ENCODE peak calls at places on chromosomes 2 and 18, in ten cellular contexts. C is suprapubic skin, Q is A549, Y is heart left ventricle, J is ovary, B is stomach, M is lower lobe of right lung, V is neural progenitor cell, O is psoas muscle, E is thoracic aorta. A is an unnamed sample. For H3K9me3, the result is how much of the 10 kb centered on the place peaks cover.

GRCh38 chr2:126915903-126916302 is 17.2 kb downstream of the TEX51 start:
- DNase-seq in C (no peak), Q (no peak), Y (no peak), J (no peak), B (no peak), M (no peak), V (no peak), O (no peak), E (no peak), A (no peak)

GRCh38 chr2:169189123-169189522 is 119.8 kb downstream of the DHRS9 start:
- DNase-seq in C (no peak), Q (no peak), Y (no peak), J (no peak), B (no peak), M (no peak), V (no peak), O (no peak), E (no peak), A (no peak)

GRCh38 chr2:20093263-20094141 is 42.1 kb upstream of the LAPTM4A start:
- DNase-seq in C (no peak), Q (peak), Y (peak), J (peak), B (peak), M (no peak), V (peak), O (peak), E (no peak), A (peak)

GRCh38 chr2:173708757-173709156 is 256.4 kb downstream of the SP3 start:
- DNase-seq in C (no peak), Q (no peak), Y (no peak), J (no peak), B (no peak), M (no peak), V (no peak), O (no peak), E (no peak), A (no peak)

GRCh38 chr2:166106431-166107015 is 21.3 kb downstream of the SCN1A start:
- DNase-seq in C (no peak), Q (no peak), Y (no peak), J (no peak), B (no peak), M (no peak), V (peak), O (peak), E (no peak), A (peak)

GRCh38 chr2:95385570-95385984 is 16.9 kb upstream of the FAHD2A start:
- DNase-seq in C (no peak), Q (no peak), Y (no peak), J (peak), B (peak), M (no peak), V (no peak), O (no peak), E (no peak), A (no peak)

GRCh38 chr2:88500691-88501090 is 48.2 kb upstream of the FOXI3 start:
- DNase-seq in C (no peak), Q (no peak), Y (no peak), J (no peak), B (no peak), M (no peak), V (no peak), O (no peak), E (no peak), A (no peak)

GRCh38 chr2:21055451-21055850 is 11.6 kb upstream of the APOB start:
- DNase-seq in C (no peak), Q (no peak), Y (no peak), J (no peak), B (no peak), M (no peak), V (no peak), O (no peak), E (no peak), A (no peak)

GRCh38 chr2:108614043-108614435 is 79.8 kb downstream of the LIMS1 start:
- DNase-seq in C (no peak), Q (no peak), Y (no peak), J (no peak), B (no peak), M (no peak), V (no peak), O (no peak), E (no peak), A (no peak)

GRCh38 chr18:73549236-73549635 is 598.4 kb downstream of the FBXO15 start:
- DNase-seq in C (no peak), Q (no peak), Y (no peak), J (no peak), B (no peak), M (no peak), V (no peak), O (no peak), E (no peak), A (no peak)

GRCh38 chr2:17043173-17043572 is 377.5 kb upstream of the CYRIA start:
- DNase-seq in C (no peak), Q (no peak), Y (no peak), J (no peak), B (no peak), M (no peak), V (no peak), O (no peak), E (no peak), A (no peak)

GRCh38 chr2:191386938-191387536 is 141.8 kb downstream of the MYO1B start:
- DNase-seq in C (no peak), Q (no peak), Y (no peak), J (no peak), B (no peak), M (no peak), V (no peak), O (no peak), E (no peak), A (no peak)

GRCh38 chr18:7000484-7001096 is 117.0 kb downstream of the LAMA1 start:
- DNase-seq in C (no peak), Q (no peak), Y (no peak), J (no peak), B (no peak), M (no peak), V (peak), O (no peak), E (no peak), A (no peak)

GRCh38 chr2:145043399-145043834 is 523.5 kb upstream of the ZEB2 start:
- DNase-seq in C (no peak), Q (no peak), Y (no peak), J (no peak), B (no peak), M (no peak), V (peak), O (no peak), E (no peak), A (no peak)

GRCh38 chr2:1231664-1232063 is 181.6 kb upstream of the TPO start:
- DNase-seq in C (no peak), Q (no peak), Y (no peak), J (no peak), B (no peak), M (no peak), V (no peak), O (no peak), E (no peak), A (no peak)

GRCh38 chr2:195488567-195488966 is 168.5 kb upstream of the SLC39A10 start:
- DNase-seq in C (no peak), Q (no peak), Y (no peak), J (no peak), B (no peak), M (no peak), V (no peak), O (no peak), E (no peak), A (no peak)
- TF ChIP-seq CTCF in C (no peak), Q (no peak), Y (no peak), J (no peak), B (no peak), M (no peak), V (no peak), O (no peak), E (no peak), A (no peak)

DNA sequence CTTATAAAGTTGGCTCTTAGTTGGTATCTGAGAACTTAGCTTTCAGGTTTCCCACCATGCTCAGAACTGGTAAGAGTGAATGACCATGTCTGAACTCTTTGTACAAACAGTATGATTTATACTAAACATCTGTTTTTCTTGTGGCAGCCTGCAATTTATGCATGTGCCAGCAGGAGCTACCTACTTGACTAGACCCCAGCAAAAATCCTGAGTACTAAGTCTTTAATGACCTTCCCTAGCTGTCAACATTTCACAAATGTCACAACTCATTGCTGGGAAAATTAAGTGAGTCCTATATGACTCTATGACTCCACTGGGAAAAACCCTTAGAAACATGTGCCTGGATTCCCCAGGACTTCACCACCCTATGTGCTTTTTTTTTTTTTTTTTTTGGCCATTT is 1225.8 kb downstream of the SUCLG1 start:
- DNase-seq in C (no peak), Q (no peak), Y (no peak), J (no peak), B (no peak), M (no peak), V (no peak), O (no peak), E (no peak), A (no peak)
- H3K9me3 ChIP-seq in C (under half), Q (under half), Y (under half), J (under half), B (under half), M (under half), V (under half), O (under half), E (under half), A (under half)

GRCh38 chr2:219441451-219442205 is 7.0 kb downstream of the SPEG start:
- DNase-seq in C (no peak), Q (peak), Y (peak), J (peak), B (peak), M (no peak), V (peak), O (peak), E (no peak), A (peak)
- H3K4me3 ChIP-seq in C (peak), Q (peak), Y (peak), J (peak), B (peak), M (peak), V (peak), O (peak), E (peak), A (peak)

DNA sequence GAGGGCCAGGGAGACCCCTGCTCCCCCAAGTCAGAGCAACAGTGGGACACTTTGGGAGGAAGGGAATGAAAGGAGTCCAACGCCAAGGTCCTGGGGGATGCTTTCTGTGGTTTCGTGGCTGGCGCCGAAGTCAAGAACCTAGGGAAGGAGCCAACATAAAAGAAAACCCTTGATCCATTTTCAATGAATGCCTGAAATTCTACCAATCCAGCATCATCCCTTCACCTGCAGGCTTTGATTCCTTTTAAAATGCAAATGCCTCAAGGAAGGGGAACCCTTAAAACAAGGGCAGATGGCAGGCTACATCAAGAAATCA is 123.4 kb upstream of the SLC1A4 start:
- DNase-seq in C (no peak), Q (no peak), Y (no peak), J (no peak), B (no peak), M (no peak), V (no peak), O (no peak), E (no peak), A (no peak)
- TF ChIP-seq CTCF in C (no peak), Q (peak), Y (no peak), J (no peak), B (no peak), M (peak), V (no peak), O (no peak), E (no peak), A (no peak)

DNA sequence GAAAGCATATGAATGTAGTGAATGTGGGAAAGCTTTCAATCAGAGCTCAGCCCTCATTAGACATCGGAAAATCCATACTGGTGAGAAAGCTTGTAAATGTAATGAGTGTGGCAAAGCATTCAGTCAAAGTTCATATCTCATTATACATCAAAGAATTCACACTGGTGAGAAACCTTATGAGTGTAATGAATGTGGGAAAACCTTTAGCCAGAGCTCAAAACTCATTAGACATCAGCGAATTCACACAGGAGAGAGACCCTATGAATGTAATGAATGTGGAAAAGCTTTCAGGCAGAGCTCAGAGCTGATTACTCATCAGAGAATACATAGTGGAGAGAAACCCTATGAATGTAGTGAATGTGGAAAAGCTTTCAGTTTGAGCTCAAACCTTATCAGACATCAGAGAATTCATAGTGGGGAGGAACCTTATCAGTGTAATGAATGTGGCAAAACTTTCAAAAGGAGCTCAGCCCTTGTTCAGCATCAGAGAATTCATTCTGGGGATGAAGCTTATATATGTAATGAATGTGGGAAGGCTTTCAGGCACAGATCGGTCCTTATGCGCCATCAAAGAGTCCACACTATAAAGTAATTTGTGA is 5.0 kb downstream of the ZNF397 start:
- DNase-seq in C (no peak), Q (no peak), Y (no peak), J (no peak), B (no peak), M (no peak), V (no peak), O (no peak), E (no peak), A (no peak)
- H3K9me3 ChIP-seq in C (under half), Q (half or more), Y (under half), J (under half), B (under half), M (under half), V (under half), O (under half), E (under half), A (under half)

GRCh38 chr2:209574515-209574914 is 150.7 kb downstream of the MAP2 start:
- DNase-seq in C (no peak), Q (no peak), Y (no peak), J (no peak), B (no peak), M (no peak), V (no peak), O (no peak), E (no peak), A (no peak)

GRCh38 chr2:209578394-209579006 is 154.7 kb downstream of the MAP2 start:
- DNase-seq in C (no peak), Q (no peak), Y (no peak), J (no peak), B (no peak), M (no peak), V (no peak), O (no peak), E (no peak), A (no peak)

GRCh38 chr2:209584915-209585314 is 161.1 kb downstream of the MAP2 start:
- DNase-seq in C (no peak), Q (no peak), Y (no peak), J (no peak), B (no peak), M (no peak), V (no peak), O (no peak), E (no peak), A (no peak)

GRCh38 chr2:209577376-209578357 is 153.8 kb downstream of the MAP2 start:
- DNase-seq in C (no peak), Q (no peak), Y (no peak), J (no peak), B (no peak), M (no peak), V (peak), O (no peak), E (no peak), A (no peak)

GRCh38 chr2:209579236-209579749 is 155.4 kb downstream of the MAP2 start:
- DNase-seq in C (no peak), Q (no peak), Y (no peak), J (no peak), B (no peak), M (no peak), V (peak), O (no peak), E (no peak), A (peak)
- H3K4me3 ChIP-seq in C (peak), Q (no peak), Y (peak), J (no peak), B (no peak), M (peak), V (peak), O (peak), E (peak), A (peak)

GRCh38 chr2:198296665-198297308 is 492.4 kb downstream of the PLCL1 start:
- DNase-seq in C (no peak), Q (peak), Y (peak), J (peak), B (peak), M (no peak), V (peak), O (no peak), E (no peak), A (peak)
- TF ChIP-seq CTCF in C (peak), Q (peak), Y (peak), J (peak), B (peak), M (peak), V (peak), O (peak), E (peak), A (peak)

DNA sequence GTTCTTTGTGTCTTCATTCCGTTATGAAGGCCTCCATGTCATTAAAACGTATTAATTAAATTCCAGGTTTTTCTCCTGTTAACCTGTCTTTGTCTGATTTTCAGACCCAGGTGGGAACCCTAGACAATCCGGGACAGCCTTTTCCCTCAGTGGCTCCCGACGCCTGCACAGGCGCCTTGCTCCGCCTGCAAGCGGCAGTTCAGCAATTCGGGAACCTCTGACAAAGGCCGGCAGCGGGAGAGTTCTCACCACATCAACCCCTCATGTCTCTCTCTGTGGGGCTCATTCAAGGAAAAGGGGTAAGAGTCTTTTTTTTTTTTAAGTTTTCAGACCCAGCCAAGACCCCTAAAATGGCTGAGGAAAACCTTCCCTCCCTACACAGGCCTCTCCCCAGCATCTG is 259.8 kb upstream of the SALL3 start:
- DNase-seq in C (no peak), Q (no peak), Y (no peak), J (no peak), B (no peak), M (no peak), V (no peak), O (no peak), E (no peak), A (no peak)
- H3K9me3 ChIP-seq in C (under half), Q (under half), Y (under half), J (under half), B (under half), M (under half), V (under half), O (under half), E (under half), A (under half)

DNA sequence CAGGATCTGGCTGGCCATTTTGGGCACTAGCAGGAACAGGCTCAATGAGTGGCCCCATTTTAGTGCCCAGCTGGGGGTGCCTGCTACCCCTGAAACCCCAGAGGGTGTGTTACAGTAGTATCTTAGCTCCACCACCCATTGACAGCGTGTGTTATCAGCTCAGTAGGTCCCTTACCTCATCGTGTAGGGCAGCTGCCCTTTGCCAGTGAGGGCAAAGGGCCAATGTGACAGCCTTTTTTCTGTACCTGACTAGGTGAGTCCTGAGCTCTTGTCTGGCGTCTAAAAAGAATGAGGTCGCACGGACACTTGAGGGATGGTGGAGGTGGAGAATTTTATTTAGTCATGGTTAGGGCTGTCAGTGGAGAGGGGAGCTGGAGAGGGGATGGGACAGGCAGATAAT is 462.2 kb downstream of the PIK3C3 start:
- DNase-seq in C (no peak), Q (no peak), Y (no peak), J (no peak), B (no peak), M (no peak), V (no peak), O (no peak), E (no peak), A (no peak)
- H3K4me3 ChIP-seq in C (no peak), Q (no peak), Y (no peak), J (no peak), B (no peak), M (no peak), V (no peak), O (no peak), E (no peak), A (no peak)